ENCODE peak calls at places on chromosomes 16 and 17, in ten cellular contexts. A, D, M, G, Y, E, S, W, B and C are unnamed samples.

GRCh38 chr16:65406076-65406475 is 284.2 kb upstream of the CDH11 start:
- DNase-seq in A (no peak), D (no peak), M (no peak), G (no peak), Y (no peak), E (peak; percentile 49), S (no peak), W (no peak), B (no peak), C (no peak)

GRCh38 chr16:59111280-59111679 is 377.2 kb upstream of the GOT2 start:
- DNase-seq in A (no peak), D (no peak), M (no peak), G (no peak), Y (peak; percentile 14), E (no peak), S (no peak), W (no peak), B (no peak), C (no peak)

GRCh38 chr17:55570360-55570759 is 59.1 kb upstream of the SMIM36 start:
- DNase-seq in A (no peak), D (no peak), M (no peak), G (no peak), Y (no peak), E (peak; percentile 20), S (no peak), W (no peak), B (no peak), C (no peak)

GRCh38 chr17:57507828-57508227 is 237.3 kb downstream of the CCDC182 start:
- DNase-seq in A (no peak), D (no peak), M (no peak), G (no peak), Y (no peak), E (no peak), S (no peak), W (no peak), B (no peak), C (no peak)

GRCh38 chr17:74868251-74868907 is 4.4 kb downstream of the FDXR start:
- DNase-seq in A (no peak), D (no peak), M (no peak), G (no peak), Y (no peak), E (no peak), S (no peak), W (no peak), B (no peak), C (no peak)

GRCh38 chr17:7281953-7282751 is 634 bp downstream of the SLC2A4 start:
- DNase-seq in A (no peak), D (no peak), M (no peak), G (no peak), Y (no peak), E (no peak), S (no peak), W (no peak), B (peak; percentile 72), C (no peak)

GRCh38 chr17:64084086-64084939 is 45.6 kb downstream of the ERN1 start:
- DNase-seq in A (no peak), D (no peak), M (peak; percentile 44), G (no peak), Y (no peak), E (peak; percentile 64), S (no peak), W (no peak), B (no peak), C (no peak)

GRCh38 chr16:71933913-71934696 is 38.8 kb downstream of the IST1 start:
- DNase-seq in A (no peak), D (no peak), M (peak; percentile 19), G (no peak), Y (peak; percentile 61), E (peak; percentile 60), S (no peak), W (no peak), B (no peak), C (peak; percentile 57)

GRCh38 chr17:21176996-21177395 is 37.0 kb downstream of the TMEM11 start:
- DNase-seq in A (no peak), D (no peak), M (no peak), G (no peak), Y (no peak), E (no peak), S (no peak), W (no peak), B (peak; percentile 20), C (no peak)

GRCh38 chr17:35390663-35391062 is 17.2 kb upstream of the SLFN11 start:
- DNase-seq in A (no peak), D (no peak), M (no peak), G (no peak), Y (no peak), E (no peak), S (no peak), W (no peak), B (no peak), C (no peak)

GRCh38 chr16:75909746-75910145 is 183.5 kb upstream of the CPHXL start:
- DNase-seq in A (no peak), D (no peak), M (no peak), G (no peak), Y (no peak), E (no peak), S (no peak), W (no peak), B (no peak), C (no peak)

GRCh38 chr16:4679854-4680636 is 13.3 kb upstream of the NUDT16L1 start:
- DNase-seq in A (no peak), D (peak; percentile 33), M (peak; percentile 78), G (no peak), Y (no peak), E (no peak), S (peak; percentile 45), W (no peak), B (peak; percentile 94), C (no peak)

GRCh38 chr16:75938818-75939217 is 212.5 kb upstream of the CPHXL start:
- DNase-seq in A (no peak), D (no peak), M (peak; percentile 78), G (no peak), Y (no peak), E (no peak), S (no peak), W (no peak), B (no peak), C (no peak)

GRCh38 chr17:36934759-36935630 is 2.3 kb upstream of the LHX1 start:
- DNase-seq in A (no peak), D (no peak), M (peak; percentile 76), G (no peak), Y (peak; percentile 85), E (peak; percentile 34), S (no peak), W (no peak), B (peak; percentile 64), C (no peak)

GRCh38 chr16:83928341-83929055 is 24.5 kb upstream of the OSGIN1 start:
- DNase-seq in A (no peak), D (no peak), M (no peak), G (no peak), Y (no peak), E (peak; percentile 81), S (no peak), W (no peak), B (no peak), C (no peak)

GRCh38 chr17:36945959-36946725 is 2.6 kb upstream of the AATF start:
- DNase-seq in A (no peak), D (no peak), M (no peak), G (no peak), Y (peak; percentile 51), E (no peak), S (no peak), W (no peak), B (no peak), C (no peak)

GRCh38 chr16:81866820-81867440 is 87.8 kb downstream of the PLCG2 start:
- DNase-seq in A (no peak), D (peak; percentile 8), M (no peak), G (no peak), Y (no peak), E (no peak), S (no peak), W (no peak), B (peak; percentile 79), C (no peak)

GRCh38 chr16:3101841-3102470 is 2.9 kb upstream of the ZSCAN10 start:
- DNase-seq in A (no peak), D (peak; percentile 5), M (peak; percentile 29), G (no peak), Y (peak; percentile 91), E (no peak), S (no peak), W (no peak), B (no peak), C (no peak)

GRCh38 chr16:73068546-73069401 is 20.8 kb upstream of the ZFHX3 start:
- DNase-seq in A (no peak), D (no peak), M (peak; percentile 90), G (no peak), Y (peak; percentile 9), E (peak; percentile 91), S (peak; percentile 67), W (no peak), B (peak; percentile 90), C (peak; percentile 38)

GRCh38 chr17:35460354-35460851 is 11.8 kb upstream of the SLFN13 start:
- DNase-seq in A (no peak), D (no peak), M (peak; percentile 42), G (no peak), Y (peak; percentile 87), E (no peak), S (peak; percentile 43), W (no peak), B (peak; percentile 90), C (peak; percentile 13)

GRCh38 chr16:483351-484075 is 44.0 kb upstream of the CAPN15 start:
- DNase-seq in A (no peak), D (peak; percentile 45), M (no peak), G (no peak), Y (peak; percentile 86), E (peak; percentile 30), S (no peak), W (no peak), B (no peak), C (no peak)